ENCODE peak calls at places on chromosomes 3 and 15, in four cellular contexts. V is GM23248, A is GM23338, U is SK-N-MC. P is an unnamed sample.

GRCh38 chr3:42117175-42118008 is 26.2 kb downstream of the TRAK1 start:
- DNase-seq in V (peak), A (peak), U (no peak), P (peak)

GRCh38 chr3:37477713-37478487 is 303.5 kb upstream of the LRRFIP2 start:
- DNase-seq in V (no peak), A (no peak), U (no peak), P (no peak)

GRCh38 chr3:64209866-64210609 is 15.2 kb downstream of the PRICKLE2 start:
- DNase-seq in V (peak), A (no peak), U (no peak), P (peak)

GRCh38 chr3:159872374-159873109 is 116.1 kb upstream of the IL12A start:
- DNase-seq in V (peak), A (peak), U (no peak), P (peak)

GRCh38 chr3:50617911-50618481 is 1.0 kb downstream of the MAPKAPK3 start:
- DNase-seq in V (peak), A (no peak), U (no peak), P (no peak)

GRCh38 chr3:142990706-142991105 is 10.7 kb upstream of the U2SURP start:
- DNase-seq in V (no peak), A (no peak), U (no peak), P (no peak)

GRCh38 chr15:35151381-35151780 is 66.3 kb upstream of the NANOGP8 start:
- DNase-seq in V (no peak), A (no peak), U (no peak), P (no peak)

GRCh38 chr15:52764731-52765130 is 25.4 kb downstream of the ONECUT1 start:
- DNase-seq in V (no peak), A (no peak), U (no peak), P (no peak)

GRCh38 chr15:95259965-95260364 is 1028.6 kb downstream of the MCTP2 start:
- DNase-seq in V (no peak), A (peak), U (no peak), P (peak)

GRCh38 chr3:13877911-13878710 is 1.8 kb downstream of the WNT7A start:
- DNase-seq in V (no peak), A (peak), U (no peak), P (no peak)

GRCh38 chr3:14793126-14793857 is 25.5 kb upstream of the FGD5 start:
- DNase-seq in V (no peak), A (no peak), U (no peak), P (no peak)

GRCh38 chr3:67610458-67610857 is 44.0 kb downstream of the SUCLG2 start:
- DNase-seq in V (peak), A (no peak), U (no peak), P (peak)

GRCh38 chr3:127938800-127939199 is 23.8 kb downstream of the KBTBD12 start:
- DNase-seq in V (no peak), A (no peak), U (no peak), P (no peak)

GRCh38 chr15:25226360-25226759 is 212.5 kb downstream of the UBE3A start:
- DNase-seq in V (no peak), A (no peak), U (no peak), P (no peak)

GRCh38 chr3:155281892-155282291 is 11.6 kb downstream of the STRIT1 start:
- DNase-seq in V (peak), A (peak), U (no peak), P (peak)

GRCh38 chr15:88636039-88636438 is 2.8 kb upstream of the ISG20 start:
- DNase-seq in V (no peak), A (peak), U (no peak), P (no peak)

GRCh38 chr15:71013446-71013845 is 101.8 kb upstream of the THSD4 start:
- DNase-seq in V (no peak), A (no peak), U (no peak), P (no peak)

GRCh38 chr3:136380530-136380929 is 130.4 kb downstream of the PCCB start:
- DNase-seq in V (peak), A (no peak), U (no peak), P (peak)

GRCh38 chr15:83119968-83120581 is 12.6 kb downstream of the TM6SF1 start:
- DNase-seq in V (no peak), A (no peak), U (no peak), P (no peak)
- TF ChIP-seq EZH2 in V (no peak), A (no peak), U (no peak), P (no peak)

DNA sequence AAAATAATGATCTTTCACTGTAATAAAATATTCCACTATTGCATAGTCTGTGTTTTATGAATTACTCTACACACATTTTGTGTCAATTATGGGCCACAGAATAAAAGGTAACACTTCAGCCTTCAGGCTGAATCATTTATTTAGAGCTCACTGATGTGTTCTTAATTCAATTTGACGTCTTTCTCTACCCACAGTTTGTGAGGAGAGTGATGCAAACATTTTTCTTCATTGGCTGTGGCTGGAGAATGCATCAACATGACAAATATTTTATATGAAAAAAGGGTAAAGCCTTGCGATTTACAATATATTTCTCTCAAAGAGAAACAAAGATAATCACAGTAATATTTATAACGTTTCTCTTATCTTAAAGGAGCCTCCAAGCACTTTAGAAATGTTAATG is 951.2 kb downstream of the ZPLD1 start:
- DNase-seq in V (no peak), A (no peak), U (peak), P (peak)
- H3K4me3 ChIP-seq in V (no peak), A (no peak), U (peak), P (no peak)

GRCh38 chr3:101128786-101129185 is 135.6 kb upstream of the ABI3BP start:
- DNase-seq in V (peak), A (no peak), U (no peak), P (peak)
- TF ChIP-seq EZH2 in V (no peak), A (no peak), U (no peak), P (no peak)

DNA sequence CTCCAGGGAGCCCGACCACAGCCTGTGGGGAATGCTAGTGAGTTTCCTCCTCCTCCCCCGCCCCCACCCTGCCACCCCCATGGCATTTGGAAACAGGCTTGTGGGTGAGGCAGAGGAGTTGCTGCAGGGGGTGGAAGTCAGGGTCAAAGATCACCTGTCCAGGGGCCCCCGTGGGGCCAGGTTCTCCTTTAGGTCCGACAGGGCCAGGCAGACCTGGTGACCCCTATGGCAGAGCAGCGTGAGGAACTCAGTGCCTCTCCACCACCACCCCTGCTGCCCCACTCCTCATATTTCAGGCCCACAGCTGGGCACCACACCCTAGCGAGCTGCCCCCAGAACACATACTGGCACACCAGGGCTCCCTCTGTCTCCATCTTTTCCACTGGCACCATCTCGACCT is 8.9 kb upstream of the UCN2 start:
- DNase-seq in V (no peak), A (no peak), U (no peak), P (no peak)
- H3K4me3 ChIP-seq in V (no peak), A (no peak), U (no peak), P (no peak)

GRCh38 chr3:56468184-56469106 is at the start of gene ERC2:
- DNase-seq in V (peak), A (peak), U (no peak), P (peak)
- TF ChIP-seq EZH2 in V (no peak), A (no peak), U (no peak), P (no peak)

GRCh38 chr3:25047058-25047457 is 381.0 kb upstream of the RARB start:
- DNase-seq in V (no peak), A (no peak), U (no peak), P (no peak)

GRCh38 chr3:25043181-25043580 is 384.9 kb upstream of the RARB start:
- DNase-seq in V (no peak), A (no peak), U (no peak), P (no peak)

GRCh38 chr3:25043757-25044156 is 384.3 kb upstream of the RARB start:
- DNase-seq in V (no peak), A (no peak), U (no peak), P (no peak)

GRCh38 chr3:25045291-25045690 is 382.8 kb upstream of the RARB start:
- DNase-seq in V (no peak), A (peak), U (no peak), P (no peak)

DNA sequence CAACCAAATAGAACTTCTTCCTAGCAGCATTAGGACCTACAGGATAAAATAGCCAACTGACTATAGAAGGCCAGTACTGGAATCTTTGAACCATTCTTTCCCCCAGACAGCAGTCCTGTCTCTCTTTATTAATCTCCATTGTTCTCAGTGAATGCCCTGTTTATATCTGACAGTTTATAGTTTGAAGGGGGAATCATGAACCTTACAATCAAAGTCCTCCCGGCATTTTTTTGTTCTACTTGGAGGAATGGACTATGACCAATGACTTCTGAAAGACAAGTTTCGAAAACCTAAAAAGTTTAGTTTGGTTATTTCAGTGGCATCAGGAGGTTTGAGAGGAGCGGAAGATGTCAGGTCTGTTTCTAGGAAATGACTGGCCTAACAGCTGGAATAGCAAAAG is 383.3 kb upstream of the RARB start:
- DNase-seq in V (no peak), A (no peak), U (no peak), P (no peak)
- H3K4me3 ChIP-seq in V (no peak), A (no peak), U (no peak), P (no peak)

GRCh38 chr3:188802645-188803044 is 369.1 kb upstream of the TPRG1 start:
- DNase-seq in V (no peak), A (no peak), U (no peak), P (no peak)

GRCh38 chr3:188801393-188801792 is 370.4 kb upstream of the TPRG1 start:
- DNase-seq in V (peak), A (no peak), U (no peak), P (no peak)

GRCh38 chr3:188812198-188812597 is 359.6 kb upstream of the TPRG1 start:
- DNase-seq in V (no peak), A (no peak), U (no peak), P (no peak)

DNA sequence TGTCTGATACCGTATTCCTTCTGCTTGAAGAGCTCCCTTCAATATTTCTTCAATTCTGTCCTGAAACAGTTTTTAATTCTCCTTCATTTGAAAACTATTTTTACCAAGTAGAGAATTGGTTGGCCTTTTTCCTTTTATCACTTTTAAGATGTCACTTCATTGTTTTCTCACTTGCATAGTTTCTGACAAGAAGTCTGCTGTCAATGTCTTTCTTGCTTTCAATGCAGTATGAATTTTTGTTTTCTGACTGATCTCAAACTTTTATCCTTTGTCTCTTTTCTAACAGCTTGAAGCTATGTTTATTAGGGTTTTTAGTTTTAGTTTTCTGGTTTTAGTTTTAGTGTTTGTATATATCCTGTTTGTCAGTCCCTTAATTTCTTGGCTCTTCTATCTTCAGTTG is 364.8 kb upstream of the TPRG1 start:
- DNase-seq in V (peak), A (peak), U (no peak), P (peak)
- TF ChIP-seq EZH2 in V (no peak), A (no peak), U (no peak), P (no peak)